ENCODE peak calls at places on chromosome 11, in five cellular contexts. Z, Q, E, J and T are unnamed samples.
A peak's percentile ranks its signal among the peaks of the same experiment; 100 is the strongest.

GRCh38 chr11:94020777-94021615 is at the start of gene HEPHL1:
- DNase-seq in Z (no peak), Q (no peak), E (peak; percentile 4), J (no peak), T (no peak)

GRCh38 chr11:70460111-70460510 is 61.8 kb downstream of the CTTN start:
- DNase-seq in Z (no peak), Q (no peak), E (no peak), J (no peak), T (no peak)

GRCh38 chr11:100740440-100740839 is 53.4 kb downstream of the ARHGAP42 start:
- DNase-seq in Z (no peak), Q (no peak), E (peak; percentile 44), J (no peak), T (no peak)

GRCh38 chr11:61626580-61627380 is 45.9 kb upstream of the SYT7 start:
- DNase-seq in Z (no peak), Q (peak; percentile 60), E (peak; percentile 36), J (peak; percentile 77), T (no peak)

GRCh38 chr11:100397401-100397800 is 289.7 kb upstream of the ARHGAP42 start:
- DNase-seq in Z (no peak), Q (no peak), E (no peak), J (no peak), T (no peak)

GRCh38 chr11:2889399-2890273 is 4.1 kb upstream of the CDKN1C start:
- DNase-seq in Z (no peak), Q (no peak), E (no peak), J (no peak), T (peak; percentile 74)

GRCh38 chr11:126824035-126824607 is 176.4 kb downstream of the KIRREL3 start:
- DNase-seq in Z (no peak), Q (no peak), E (no peak), J (no peak), T (no peak)

GRCh38 chr11:116773203-116774112 is 671 bp upstream of the BUD13 start:
- DNase-seq in Z (peak; percentile 56), Q (peak; percentile 84), E (peak; percentile 17), J (no peak), T (no peak)

GRCh38 chr11:2379471-2380174 is 2.5 kb downstream of the CD81 start:
- DNase-seq in Z (no peak), Q (no peak), E (no peak), J (peak; percentile 42), T (peak; percentile 77)

GRCh38 chr11:134515081-134515960 is 103.3 kb upstream of the B3GAT1 start:
- DNase-seq in Z (no peak), Q (no peak), E (no peak), J (no peak), T (peak; percentile 56)

GRCh38 chr11:85595285-85595884 is 31.8 kb downstream of the DLG2 start:
- DNase-seq in Z (no peak), Q (no peak), E (peak; percentile 63), J (no peak), T (no peak)

GRCh38 chr11:9273430-9274336 is 8.5 kb upstream of the DENND5A start:
- DNase-seq in Z (no peak), Q (no peak), E (peak; percentile 78), J (no peak), T (no peak)

GRCh38 chr11:56886465-56886864 is 102.2 kb upstream of the OR5AK2 start:
- DNase-seq in Z (no peak), Q (no peak), E (no peak), J (no peak), T (no peak)

GRCh38 chr11:114183041-114183511 is 113.1 kb upstream of the NNMT start:
- DNase-seq in Z (no peak), Q (peak; percentile 54), E (no peak), J (no peak), T (peak; percentile 89)
- H3K27ac ChIP-seq in Z (peak overlapping the region; percentile 84), Q (no peak overlapping the region), E (no peak overlapping the region), J (peak overlapping the region; percentile 100), T (peak overlapping the region; percentile 37)

GRCh38 chr11:111541209-111542061 is 915 bp downstream of the LAYN start:
- DNase-seq in Z (no peak), Q (peak; percentile 74), E (peak; percentile 92), J (peak; percentile 57), T (peak; percentile 75)
- TF ChIP-seq POLR2A in Z (no peak), Q (no peak), E (peak; percentile 76), J (no peak), T (no peak)

DNA sequence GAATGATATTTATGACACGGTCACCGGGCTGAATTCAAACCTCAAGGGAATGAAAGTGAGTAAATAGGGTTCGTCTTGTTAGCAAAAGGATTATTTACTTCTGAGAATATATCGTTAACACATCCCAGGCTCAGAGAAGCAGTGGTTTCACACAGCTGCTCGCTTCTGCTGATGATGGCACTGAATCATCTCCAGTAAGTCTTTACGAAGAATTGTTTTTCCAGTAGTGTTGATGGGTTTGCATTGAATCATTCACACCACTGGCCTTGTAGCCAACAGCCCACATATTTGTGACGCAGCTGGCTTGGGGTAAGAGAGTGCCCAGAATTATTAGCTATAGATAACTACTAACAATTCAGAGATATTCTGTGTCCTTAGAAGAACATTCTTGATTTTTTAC is 236.3 kb downstream of the CADM1 start:
- DNase-seq in Z (no peak), Q (no peak), E (no peak), J (no peak), T (no peak)
- H3K4me1 ChIP-seq in Z (no peaks in the 10 kb centered on the region), Q (no peaks in the 10 kb centered on the region), E (peaks cover 1% of the 10 kb centered on the region), J (peaks cover 5% of the 10 kb centered on the region), T (no peaks in the 10 kb centered on the region)

DNA sequence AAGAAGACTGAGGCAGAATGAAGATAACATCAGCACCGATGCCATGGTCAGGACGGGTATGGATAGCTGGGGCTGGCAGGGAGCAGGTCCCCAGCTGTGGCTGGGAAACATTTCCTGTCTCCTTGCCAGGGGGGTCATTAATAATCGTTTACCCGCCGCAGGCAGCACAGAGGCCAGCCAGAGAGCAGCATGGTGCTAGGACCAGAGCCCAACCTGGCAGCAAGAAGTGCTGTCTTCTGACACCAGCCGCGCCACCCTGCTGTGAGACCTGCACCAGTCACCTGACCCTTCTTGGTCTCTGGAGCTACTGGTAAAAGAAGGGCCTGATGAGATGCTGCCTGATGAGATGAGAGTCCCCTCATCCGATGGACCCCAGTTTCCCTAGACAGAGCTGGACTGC is 36.3 kb downstream of the PDE2A start:
- DNase-seq in Z (no peak), Q (no peak), E (no peak), J (no peak), T (no peak)
- H3K27ac ChIP-seq in Z (no peak overlapping the region), Q (no peak overlapping the region), E (no peak overlapping the region), J (no peak overlapping the region), T (no peak overlapping the region)

GRCh38 chr11:77088236-77089003 is 14.2 kb upstream of the OMP start:
- DNase-seq in Z (no peak), Q (no peak), E (no peak), J (peak; percentile 10), T (peak; percentile 39)

GRCh38 chr11:77084581-77085191 is 17.9 kb downstream of the CAPN5 start:
- DNase-seq in Z (no peak), Q (peak; percentile 47), E (no peak), J (peak; percentile 15), T (peak; percentile 76)

GRCh38 chr11:77085652-77086051 is 17.0 kb upstream of the OMP start:
- DNase-seq in Z (no peak), Q (no peak), E (no peak), J (peak; percentile 23), T (peak; percentile 38)

GRCh38 chr11:77087723-77088225 is 14.9 kb upstream of the OMP start:
- DNase-seq in Z (no peak), Q (no peak), E (no peak), J (no peak), T (peak; percentile 41)

GRCh38 chr11:77086521-77087472 is 15.8 kb upstream of the OMP start:
- DNase-seq in Z (no peak), Q (peak; percentile 81), E (no peak), J (peak; percentile 27), T (peak; percentile 70)
- TF ChIP-seq POLR2A in Z (no peak), Q (no peak), E (no peak), J (no peak), T (no peak)

DNA sequence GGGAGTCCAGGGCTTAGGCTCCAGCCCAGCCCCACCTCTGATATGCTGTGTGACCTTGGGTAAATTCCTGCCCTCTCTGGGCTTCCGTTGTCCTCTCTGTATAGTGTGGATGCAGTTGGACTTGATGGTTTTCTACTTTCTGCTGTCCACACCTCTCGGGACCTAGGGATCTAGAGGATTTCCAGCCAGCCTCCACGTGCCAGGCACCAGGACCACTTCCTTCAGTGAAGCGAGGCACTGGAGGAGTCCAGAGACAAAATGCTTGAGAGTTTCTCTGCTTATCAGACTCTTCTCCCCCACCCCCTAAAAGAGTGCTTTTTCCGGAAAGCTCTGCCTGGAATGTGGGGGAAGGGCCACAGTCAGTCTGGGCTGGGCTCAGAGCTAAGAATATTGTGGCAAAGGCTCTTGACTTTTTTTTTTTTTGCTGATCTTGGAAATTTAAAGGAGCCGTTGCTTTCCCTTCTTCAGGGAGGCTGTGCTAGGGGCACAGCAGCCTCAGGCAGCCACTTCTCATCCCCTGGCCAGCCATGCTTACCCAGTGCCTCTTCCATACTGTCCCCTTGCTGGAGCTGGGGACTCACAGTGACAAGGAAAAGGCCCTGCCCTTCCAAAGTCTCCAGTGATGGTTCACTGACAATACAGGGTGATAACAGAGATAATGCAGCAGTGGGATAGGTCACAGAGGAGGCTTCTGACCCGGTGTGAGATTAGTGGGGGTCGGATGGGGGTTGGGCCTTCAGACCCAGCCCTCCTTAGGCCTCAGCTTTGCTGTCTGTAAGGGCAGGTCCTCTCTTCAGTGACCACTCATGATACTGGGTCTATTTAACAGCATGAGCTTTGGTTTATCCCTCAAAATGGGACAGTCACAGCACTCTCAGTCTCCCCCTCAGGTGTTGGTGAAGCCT is 2.9 kb upstream of the SERPINH1 start:
- DNase-seq in Z (no peak), Q (peak; percentile 67), E (peak; percentile 75), J (peak; percentile 67), T (no peak)
- H3K4me1 ChIP-seq in Z (peaks cover 58% of the 10 kb centered on the region), Q (peaks cover 66% of the 10 kb centered on the region), E (peaks cover 44% of the 10 kb centered on the region), J (peaks cover 26% of the 10 kb centered on the region), T (peaks cover 66% of the 10 kb centered on the region)

GRCh38 chr11:114226283-114226859 is 69.8 kb upstream of the NNMT start:
- DNase-seq in Z (no peak), Q (no peak), E (no peak), J (no peak), T (no peak)
- H3K27ac ChIP-seq in Z (no peak overlapping the region), Q (no peak overlapping the region), E (no peak overlapping the region), J (no peak overlapping the region), T (no peak overlapping the region)

DNA sequence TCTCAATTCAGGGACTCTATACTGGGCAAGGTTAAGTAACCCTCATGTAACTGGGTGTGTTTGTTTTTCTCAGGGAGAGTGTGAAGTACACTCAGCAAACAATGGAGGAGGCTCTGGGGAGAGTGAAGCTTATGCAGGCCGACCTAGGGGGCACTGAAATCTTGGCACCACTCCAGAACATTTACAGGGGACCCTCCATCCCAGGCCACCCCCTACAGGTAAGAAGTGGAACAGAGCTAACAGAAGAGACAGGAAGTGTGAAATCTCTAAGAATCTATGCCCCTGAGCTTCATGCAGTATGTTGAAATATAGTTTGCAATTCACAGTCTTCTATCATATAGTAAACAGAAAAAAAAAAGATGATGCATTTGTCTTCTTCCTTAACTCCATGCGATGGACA is 8.3 kb downstream of the VWA5A start:
- DNase-seq in Z (no peak), Q (no peak), E (no peak), J (no peak), T (no peak)
- TF ChIP-seq POLR2A in Z (no peak), Q (no peak), E (no peak), J (no peak), T (no peak)